ENCODE peak calls at places on chromosomes 1 and 21, in five cellular contexts. A, U, Y, X and G are unnamed samples.

GRCh38 chr1:118589486-118589885 is 398.7 kb downstream of the TBX15 start:
- DNase-seq in A (no peak), Y (no peak), X (no peak), U (peak; percentile 13), G (no peak)

GRCh38 chr21:45162115-45162514 is 87.7 kb downstream of the ADARB1 start:
- DNase-seq in A (no peak), U (no peak), Y (no peak), X (no peak), G (no peak)

GRCh38 chr1:56189454-56189853 is 389.9 kb downstream of the PLPP3 start:
- DNase-seq in X (no peak), U (no peak), Y (no peak), A (no peak), G (no peak)

GRCh38 chr1:214990619-214991018 is 91.9 kb upstream of the KCNK2 start:
- DNase-seq in A (no peak), U (no peak), Y (peak; percentile 85), X (no peak), G (no peak)

GRCh38 chr1:193408782-193409293 is 222.4 kb upstream of the B3GALT2 start:
- DNase-seq in Y (no peak), X (no peak), A (peak; percentile 24), U (peak; percentile 13), G (no peak)

GRCh38 chr1:246954126-246954525 is 22.4 kb upstream of the AHCTF1 start:
- DNase-seq in Y (no peak), A (no peak), X (no peak), U (no peak), G (no peak)

GRCh38 chr1:198162091-198162767 is 5.4 kb downstream of the NEK7 start:
- DNase-seq in X (no peak), A (no peak), Y (no peak), U (no peak), G (no peak)

GRCh38 chr21:42193131-42193671 is 25.7 kb upstream of the ABCG1 start:
- DNase-seq in A (no peak), U (no peak), Y (peak; percentile 27), X (peak; percentile 56), G (no peak)

GRCh38 chr21:26550357-26550756 is 22.7 kb downstream of the CYYR1 start:
- DNase-seq in A (no peak), X (no peak), U (no peak), Y (no peak), G (no peak)

GRCh38 chr21:22346576-22346975 is 1348.4 kb downstream of the NCAM2 start:
- DNase-seq in Y (no peak), A (no peak), X (no peak), U (no peak), G (no peak)

GRCh38 chr1:65255088-65256050 is 54.0 kb upstream of the DNAJC6 start:
- DNase-seq in Y (peak; percentile 31), U (peak; percentile 75), X (no peak), A (peak; percentile 49), G (no peak)

GRCh38 chr21:27213328-27213727 is 246.4 kb upstream of the ADAMTS5 start:
- DNase-seq in A (peak; percentile 62), X (no peak), Y (peak; percentile 9), U (peak; percentile 35), G (no peak)

GRCh38 chr1:13748610-13749505 is 48.9 kb downstream of the PRDM2 start:
- DNase-seq in X (peak; percentile 82), Y (peak; percentile 94), A (peak; percentile 97), U (peak; percentile 98), G (peak; percentile 97)
- TF ChIP-seq CTCF in X (no peak), Y (peak; percentile 18), A (no peak), U (peak; percentile 26), G (no peak)

DNA sequence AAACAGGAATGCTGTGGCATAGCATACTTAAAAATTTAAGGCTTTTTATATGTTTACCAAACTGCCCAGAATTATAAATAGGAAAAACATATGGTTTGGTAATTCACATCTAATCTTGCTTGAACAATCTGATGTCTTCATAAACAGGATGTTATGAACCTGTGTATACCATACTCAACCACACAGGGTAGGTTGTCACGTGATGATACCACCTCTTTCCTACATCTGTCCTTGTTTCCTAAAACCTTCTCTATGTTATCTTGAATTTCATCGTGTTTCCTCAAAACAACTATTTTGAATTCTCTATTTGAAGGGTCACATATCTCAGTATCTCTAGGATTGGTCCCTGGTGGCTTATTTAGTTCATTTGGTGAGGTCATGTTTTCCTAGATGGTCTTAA is 631.0 kb upstream of the PKN2 start:
- DNase-seq in X (no peak), U (no peak), Y (no peak), A (no peak), G (no peak)
- TF ChIP-seq EZH2 in X (no peak), U (no peak), Y (no peak), A (no peak), G (no peak)

DNA sequence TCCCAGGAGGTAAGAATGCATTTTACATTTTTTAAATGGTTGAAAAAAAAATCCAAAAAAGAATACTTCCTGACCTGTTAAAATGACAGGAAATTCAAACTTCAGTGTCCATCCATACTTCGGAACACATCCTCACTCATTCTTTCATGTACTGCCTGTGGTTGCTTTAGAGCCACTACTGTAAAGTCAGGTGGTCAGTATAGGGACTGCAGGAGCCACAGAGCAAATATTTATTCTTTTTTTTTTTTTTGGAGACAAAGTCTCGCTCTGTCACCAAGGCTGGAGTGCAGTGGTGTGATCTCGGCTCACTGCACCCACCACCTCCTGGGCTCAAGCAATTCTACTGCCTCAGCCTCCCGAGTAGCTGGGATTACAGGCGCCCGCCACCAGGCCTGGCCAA is 124.7 kb downstream of the CLIC6 start:
- DNase-seq in X (no peak), Y (no peak), A (no peak), U (no peak), G (no peak)
- H3F3A ChIP-seq in X (peaks cover 39% of the 10 kb centered on the region), Y (peaks cover 22% of the 10 kb centered on the region), A (no peaks in the 10 kb centered on the region), U (no peaks in the 10 kb centered on the region), G (no peaks in the 10 kb centered on the region)

GRCh38 chr1:238409191-238409846 is 518.6 kb upstream of the ZP4 start:
- DNase-seq in X (no peak), A (no peak), U (no peak), Y (peak; percentile 54), G (no peak)
- TF ChIP-seq CTCF in X (no peak), A (no peak), U (no peak), Y (no peak), G (no peak)

GRCh38 chr21:33069243-33069642 is 698 bp upstream of the OLIG1 start:
- DNase-seq in U (no peak), X (no peak), Y (no peak), A (no peak), G (no peak)

GRCh38 chr21:33070921-33071877 is 1.3 kb downstream of the OLIG1 start:
- DNase-seq in Y (no peak), X (no peak), U (peak; percentile 60), A (peak; percentile 69), G (peak; percentile 35)

GRCh38 chr21:33071878-33072306 is 2.0 kb downstream of the OLIG1 start:
- DNase-seq in Y (no peak), U (peak; percentile 59), A (peak; percentile 60), X (no peak), G (peak; percentile 66)

GRCh38 chr21:33069645-33069993 is 322 bp upstream of the OLIG1 start:
- DNase-seq in Y (no peak), X (no peak), U (no peak), A (no peak), G (no peak)

DNA sequence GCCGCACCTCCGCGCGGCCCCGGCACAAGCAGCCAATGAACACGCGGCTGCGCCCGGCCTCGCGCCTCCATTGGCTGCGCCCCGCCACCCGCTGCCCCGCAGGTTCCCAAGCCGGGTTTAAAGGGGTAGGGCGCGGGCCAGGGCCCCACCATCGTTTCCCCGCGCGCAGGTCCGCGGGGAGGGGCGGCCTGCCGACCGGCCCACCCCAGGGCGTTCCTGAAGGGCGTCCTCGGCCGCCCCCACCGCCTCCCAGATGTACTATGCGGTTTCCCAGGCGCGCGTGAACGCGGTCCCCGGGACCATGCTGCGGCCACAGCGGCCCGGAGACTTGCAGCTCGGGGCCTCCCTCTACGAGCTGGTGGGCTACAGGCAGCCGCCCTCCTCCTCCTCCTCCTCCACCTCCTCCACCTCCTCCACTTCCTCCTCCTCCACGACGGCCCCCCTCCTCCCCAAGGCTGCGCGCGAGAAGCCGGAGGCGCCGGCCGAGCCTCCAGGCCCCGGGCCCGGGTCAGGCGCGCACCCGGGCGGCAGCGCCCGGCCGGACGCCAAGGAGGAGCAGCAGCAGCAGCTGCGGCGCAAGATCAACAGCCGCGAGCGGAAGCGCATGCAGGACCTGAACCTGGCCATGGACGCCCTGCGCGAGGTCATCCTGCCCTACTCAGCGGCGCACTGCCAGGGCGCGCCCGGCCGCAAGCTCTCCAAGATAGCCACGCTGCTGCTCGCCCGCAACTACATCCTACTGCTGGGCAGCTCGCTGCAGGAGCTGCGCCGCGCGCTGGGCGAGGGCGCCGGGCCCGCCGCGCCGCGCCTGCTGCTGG is at the start of gene OLIG1:
- DNase-seq in X (no peak), U (peak; percentile 83), A (peak; percentile 90), Y (peak; percentile 56), G (no peak)
- TF ChIP-seq EZH2 in X (no peak), U (peak; percentile 42), A (peak; percentile 32), Y (no peak), G (no peak)

GRCh38 chr1:231192620-231193163 is 30.8 kb downstream of the TRIM67 start:
- DNase-seq in U (no peak), A (no peak), Y (peak; percentile 30), X (peak; percentile 53), G (no peak)

GRCh38 chr1:231193710-231194340 is 32.0 kb downstream of the TRIM67 start:
- DNase-seq in U (no peak), X (no peak), Y (no peak), A (no peak), G (no peak)

GRCh38 chr1:231196307-231196706 is 34.4 kb downstream of the TRIM67 start:
- DNase-seq in Y (no peak), X (no peak), U (no peak), A (no peak), G (no peak)

GRCh38 chr1:231194843-231195516 is 33.1 kb downstream of the TRIM67 start:
- DNase-seq in Y (peak; percentile 19), U (no peak), A (no peak), X (peak; percentile 41), G (no peak)

DNA sequence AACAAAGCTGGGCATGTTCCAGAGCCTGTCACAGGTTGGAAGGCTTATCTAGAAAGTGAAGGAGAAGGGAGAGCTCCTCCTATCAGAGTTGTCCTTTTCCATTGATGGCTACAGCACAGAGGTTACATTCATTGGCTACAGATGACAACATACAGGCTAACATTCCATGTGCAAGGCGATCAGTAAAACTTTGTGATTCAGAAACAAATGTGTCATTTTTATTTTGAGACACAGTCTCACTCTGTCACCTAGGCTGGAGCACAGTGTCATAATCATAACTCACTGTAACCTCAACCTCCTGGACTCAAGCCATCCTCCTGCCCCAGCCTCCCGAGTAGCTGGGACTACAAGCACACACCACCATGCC is 32.6 kb downstream of the TRIM67 start:
- DNase-seq in U (no peak), Y (no peak), X (no peak), A (no peak), G (no peak)
- H3F3A ChIP-seq in U (peaks cover 6% of the 10 kb centered on the region), Y (no peaks in the 10 kb centered on the region), X (no peaks in the 10 kb centered on the region), A (no peaks in the 10 kb centered on the region), G (no peaks in the 10 kb centered on the region)

GRCh38 chr21:24895885-24896734 is 711.2 kb downstream of the MRPL39 start:
- DNase-seq in X (no peak), A (peak; percentile 66), Y (peak; percentile 58), U (peak; percentile 27), G (peak; percentile 52)
- TF ChIP-seq CTCF in X (no peak), A (peak; percentile 67), Y (peak; percentile 71), U (peak; percentile 57), G (peak; percentile 62)